ENCODE peak calls at places on chromosomes 2 and 18, in seven cellular contexts. H, A, M, K, I, F and O are unnamed samples.

GRCh38 chr2:137838255-137839092 is 125.8 kb upstream of the HNMT start:
- DNase-seq in A (no peak), M (no peak), H (peak), K (no peak), F (peak), I (no peak), O (peak)

GRCh38 chr2:118721817-118722551 is 125.5 kb downstream of the EN1 start:
- DNase-seq in A (no peak), H (no peak), I (no peak), M (no peak), F (no peak), K (no peak), O (no peak)

GRCh38 chr18:43422483-43422882 is 145.2 kb upstream of the SYT4 start:
- DNase-seq in I (no peak), M (no peak), F (no peak), H (peak), K (no peak), A (no peak), O (no peak)

GRCh38 chr18:7272268-7273049 is 41.6 kb downstream of the LRRC30 start:
- DNase-seq in A (peak), I (no peak), H (peak), F (peak), M (no peak), K (peak), O (peak)

GRCh38 chr2:136310797-136311558 is 193.0 kb upstream of the CXCR4 start:
- DNase-seq in M (no peak), I (no peak), F (no peak), A (no peak), H (no peak), K (no peak), O (no peak)

GRCh38 chr2:126317797-126318431 is 338.0 kb upstream of the GYPC start:
- DNase-seq in F (no peak), A (no peak), I (no peak), H (no peak), K (no peak), M (no peak), O (peak)

GRCh38 chr2:68839260-68839833 is 31.9 kb downstream of the BMP10 start:
- DNase-seq in I (no peak), M (no peak), H (peak), F (peak), K (no peak), A (no peak), O (peak)

GRCh38 chr2:193584522-193584938 is 1389.8 kb upstream of the TMEFF2 start:
- DNase-seq in F (peak), H (peak), I (no peak), M (no peak), K (no peak), A (no peak), O (peak)

GRCh38 chr2:124081154-124081771 is 56.2 kb downstream of the CNTNAP5 start:
- DNase-seq in M (no peak), F (no peak), H (no peak), I (no peak), K (no peak), A (no peak), O (no peak)

GRCh38 chr2:181944164-181944913 is 41.3 kb upstream of the PPP1R1C start:
- DNase-seq in A (no peak), H (no peak), F (no peak), M (no peak), K (no peak), I (no peak), O (no peak)

GRCh38 chr2:86160156-86160952 is 34.9 kb downstream of the IMMT start:
- DNase-seq in I (no peak), K (no peak), F (no peak), M (no peak), H (no peak), A (no peak), O (no peak)

GRCh38 chr18:23238152-23238531 is 102.9 kb downstream of the CABLES1 start:
- DNase-seq in H (no peak), F (no peak), I (no peak), A (no peak), K (peak), M (no peak), O (peak)

GRCh38 chr18:46096651-46097300 is 1.3 kb downstream of the ATP5F1A start:
- DNase-seq in H (no peak), I (no peak), K (no peak), M (no peak), A (no peak), F (no peak), O (peak)

GRCh38 chr18:8097399-8097798 is 511.8 kb upstream of the RAB12 start:
- DNase-seq in F (no peak), A (no peak), H (no peak), K (no peak), M (no peak), I (no peak), O (no peak)

GRCh38 chr2:238906936-238907716 is 59.2 kb downstream of the TWIST2 start:
- DNase-seq in H (no peak), I (no peak), K (peak), F (no peak), A (no peak), M (no peak), O (no peak)

GRCh38 chr2:24743914-24744313 is 49.3 kb downstream of the PTRHD1 start:
- DNase-seq in M (no peak), H (no peak), F (no peak), A (no peak), I (no peak), K (no peak), O (no peak)

GRCh38 chr2:132448331-132448730 is 31.7 kb downstream of the GPR39 start:
- DNase-seq in A (no peak), I (no peak), M (no peak), F (no peak), H (no peak), K (no peak), O (no peak)

GRCh38 chr2:216343221-216343985 is 28.9 kb downstream of the MARCHF4 start:
- DNase-seq in K (no peak), H (no peak), A (no peak), M (no peak), I (no peak), F (no peak), O (no peak)